ENCODE peak calls at places on chromosomes 4 and X, in four cellular contexts. U is breast epithelium; Y is upper lobe of right lung; A is CD8-positive, alpha-beta memory T cell. Z is an unnamed sample.

GRCh38 chr4:73922317-73922716 is 53.1 kb downstream of the CXCL1 start:
- DNase-seq in Y (no peak), A (no peak), U (no peak), Z (no peak)

GRCh38 chr4:153385784-153386183 is 41.3 kb downstream of the MND1 start:
- DNase-seq in U (no peak), A (no peak), Y (no peak), Z (no peak)

GRCh38 chrX:40854242-40854641 is 118.9 kb upstream of the MED14 start:
- DNase-seq in U (no peak), A (no peak), Y (no peak), Z (no peak)

GRCh38 chrX:12974217-12974796 is 603 bp upstream of the TMSB4X start:
- DNase-seq in U (no peak), Y (peak; percentile 80), A (no peak), Z (peak; percentile 90)

GRCh38 chr4:8472689-8473197 is 32.2 kb downstream of the TRMT44 start:
- DNase-seq in A (no peak), U (no peak), Y (no peak), Z (no peak)

GRCh38 chr4:151771664-151772063 is 10.9 kb upstream of the GATB start:
- DNase-seq in A (no peak), U (no peak), Y (no peak), Z (no peak)

GRCh38 chrX:74426615-74427014 is 5.3 kb downstream of the SLC16A2 start:
- DNase-seq in Y (no peak), U (no peak), A (no peak), Z (no peak)

GRCh38 chr4:113116414-113117345 is 67.2 kb downstream of the ANK2 start:
- DNase-seq in A (no peak), Y (no peak), U (no peak), Z (no peak)

GRCh38 chrX:101774340-101774739 is 114.7 kb upstream of the ARMCX2 start:
- DNase-seq in U (no peak), Y (no peak), A (no peak), Z (no peak)

GRCh38 chrX:112642349-112642748 is 37.4 kb downstream of the LHFPL1 start:
- DNase-seq in A (peak; percentile 16), U (no peak), Y (no peak), Z (no peak)

GRCh38 chrX:134406230-134406794 is 53.7 kb upstream of the HPRT1 start:
- DNase-seq in Y (no peak), U (no peak), A (no peak), Z (no peak)

GRCh38 chrX:154398668-154399526 is 720 bp downstream of the RPL10 start:
- DNase-seq in Y (peak; percentile 91), U (peak; percentile 86), A (peak; percentile 79), Z (peak; percentile 95)

GRCh38 chr4:82890602-82890912 is 396 bp downstream of the SEC31A start:
- DNase-seq in U (no peak), A (no peak), Y (no peak), Z (no peak)

GRCh38 chrX:139936259-139936658 is 3.4 kb upstream of the ATP11C start:
- DNase-seq in U (no peak), A (no peak), Y (no peak), Z (no peak)

GRCh38 chr4:181475781-181476180 is 767.4 kb upstream of the TENM3 start:
- DNase-seq in A (no peak), Y (no peak), U (no peak), Z (no peak)

GRCh38 chr4:62014982-62015739 is 815.0 kb downstream of the ADGRL3 start:
- DNase-seq in A (no peak), Y (no peak), U (no peak), Z (no peak)

GRCh38 chr4:84648185-84648584 is 65.3 kb downstream of the CDS1 start:
- DNase-seq in A (no peak), U (no peak), Y (no peak), Z (no peak)

GRCh38 chr4:99210789-99211188 is 8.3 kb downstream of the ADH6 start:
- DNase-seq in A (no peak), U (no peak), Y (no peak), Z (no peak)

GRCh38 chr4:8332038-8332857 is 62.7 kb downstream of the HTRA3 start:
- DNase-seq in Y (peak; percentile 38), A (no peak), U (peak; percentile 17), Z (peak; percentile 22)

GRCh38 chrX:65994519-65995501 is 45.1 kb downstream of the VSIG4 start:
- DNase-seq in Y (no peak), U (no peak), A (no peak), Z (no peak)

GRCh38 chrX:65990702-65991101 is 49.2 kb downstream of the VSIG4 start:
- DNase-seq in U (no peak), Y (no peak), A (no peak), Z (no peak)

GRCh38 chrX:65993332-65993731 is 46.5 kb downstream of the VSIG4 start:
- DNase-seq in U (no peak), A (no peak), Y (no peak), Z (no peak)

GRCh38 chrX:65997978-65998717 is 41.7 kb downstream of the VSIG4 start:
- DNase-seq in A (no peak), U (no peak), Y (no peak), Z (no peak)

GRCh38 chrX:65993915-65994460 is 45.9 kb downstream of the VSIG4 start:
- DNase-seq in Y (no peak), U (no peak), A (no peak), Z (no peak)
- H3K9me3 ChIP-seq in Y (no peaks in the 10 kb centered on the region), U (no peaks in the 10 kb centered on the region), A (no peaks in the 10 kb centered on the region), Z (no peaks in the 10 kb centered on the region)

GRCh38 chr4:29762151-29762550 is 958.0 kb upstream of the PCDH7 start:
- DNase-seq in Y (no peak), A (no peak), U (no peak), Z (no peak)

DNA sequence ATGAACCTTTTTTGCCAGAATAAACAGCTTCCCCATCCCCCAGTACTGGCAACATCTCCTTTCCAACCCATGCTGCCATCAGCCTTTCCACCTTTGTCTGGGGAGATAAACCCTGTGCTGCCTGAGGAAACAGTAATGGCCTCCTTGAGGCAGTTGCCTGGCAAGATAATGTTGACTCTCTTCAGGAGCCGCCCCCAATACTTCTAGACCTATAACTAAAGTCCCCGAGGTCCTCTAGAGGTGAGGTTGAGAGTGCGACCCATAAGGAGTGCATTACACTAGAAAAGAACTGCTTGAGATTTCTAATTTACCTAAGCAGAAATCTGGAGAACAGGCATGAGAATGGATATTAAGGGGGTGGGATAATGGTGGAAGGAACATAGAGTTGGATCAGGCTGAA is 963.2 kb upstream of the PCDH7 start:
- DNase-seq in A (no peak), Y (no peak), U (no peak), Z (no peak)
- H3K9me3 ChIP-seq in A (no peaks in the 10 kb centered on the region), Y (no peaks in the 10 kb centered on the region), U (no peaks in the 10 kb centered on the region), Z (no peaks in the 10 kb centered on the region)

GRCh38 chrX:128992107-128992971 is 531.0 kb downstream of the SMARCA1 start:
- DNase-seq in U (no peak), Y (no peak), A (no peak), Z (no peak)
- H3K9me3 ChIP-seq in U (peaks cover 8% of the 10 kb centered on the region), Y (no peaks in the 10 kb centered on the region), A (no peaks in the 10 kb centered on the region), Z (peaks cover 12% of the 10 kb centered on the region)

GRCh38 chr4:149166886-149167285 is 648.8 kb downstream of the IQCM start:
- DNase-seq in U (no peak), A (no peak), Y (no peak), Z (no peak)
- H3K9me3 ChIP-seq in U (no peaks in the 10 kb centered on the region), A (no peaks in the 10 kb centered on the region), Y (no peaks in the 10 kb centered on the region), Z (no peaks in the 10 kb centered on the region)

GRCh38 chr4:340011-340410 is 2.4 kb downstream of the ZNF141 start:
- DNase-seq in U (no peak), Y (no peak), A (no peak), Z (no peak)
- H3K9me3 ChIP-seq in U (peaks cover 28% of the 10 kb centered on the region), Y (peaks cover 36% of the 10 kb centered on the region), A (peaks cover 33% of the 10 kb centered on the region), Z (peaks cover 62% of the 10 kb centered on the region)

GRCh38 chr4:453267-453666 is 45.7 kb downstream of the ZNF721 start:
- DNase-seq in U (no peak), A (no peak), Y (no peak), Z (no peak)
- H3K9me3 ChIP-seq in U (peaks cover 95% of the 10 kb centered on the region), A (peaks cover 63% of the 10 kb centered on the region), Y (peaks cover 97% of the 10 kb centered on the region), Z (peaks cover 68% of the 10 kb centered on the region)